ENCODE peak calls at places on chromosomes 11 and 22, in ten cellular contexts. One of them, this sample, is unnamed.

GRCh38 chr11:77819921-77820564 is 479 bp downstream of the RSF1 start:
- DNase-seq in tibial artery: peak; percentile 78
- DNase-seq in spleen: no peak
- DNase-seq in A673: peak; percentile 60
- DNase-seq in left ventricle myocardium inferior: peak; percentile 38
- DNase-seq in sigmoid colon: peak; percentile 77
- DNase-seq in kidney epithelial cell: no peak
- DNase-seq in OCI-LY7: peak; percentile 41
- DNase-seq in PC-9: peak; percentile 61
- DNase-seq in NB4: peak; percentile 73
- DNase-seq in this sample: no peak

GRCh38 chr22:25853078-25853477 is 111.1 kb downstream of the MYO18B start:
- DNase-seq in OCI-LY7: no peak
- DNase-seq in kidney epithelial cell: no peak
- DNase-seq in PC-9: no peak
- DNase-seq in A673: no peak
- DNase-seq in tibial artery: no peak
- DNase-seq in spleen: no peak
- DNase-seq in NB4: peak; percentile 14
- DNase-seq in sigmoid colon: no peak
- DNase-seq in left ventricle myocardium inferior: no peak
- DNase-seq in this sample: no peak

GRCh38 chr22:20403779-20404140 is 9.8 kb downstream of the ZNF74 start:
- DNase-seq in spleen: peak; percentile 64
- DNase-seq in kidney epithelial cell: no peak
- DNase-seq in OCI-LY7: no peak
- DNase-seq in sigmoid colon: no peak
- DNase-seq in PC-9: no peak
- DNase-seq in left ventricle myocardium inferior: no peak
- DNase-seq in tibial artery: peak; percentile 40
- DNase-seq in A673: no peak
- DNase-seq in NB4: no peak
- DNase-seq in this sample: no peak

GRCh38 chr11:16402654-16403447 is 46.5 kb upstream of the SOX6 start:
- DNase-seq in A673: no peak
- DNase-seq in PC-9: no peak
- DNase-seq in NB4: no peak
- DNase-seq in OCI-LY7: no peak
- DNase-seq in sigmoid colon: no peak
- DNase-seq in kidney epithelial cell: no peak
- DNase-seq in tibial artery: no peak
- DNase-seq in spleen: no peak
- DNase-seq in left ventricle myocardium inferior: no peak
- DNase-seq in this sample: no peak

GRCh38 chr22:22916952-22917290 is 29.3 kb downstream of the IGLL5 start:
- DNase-seq in spleen: no peak
- DNase-seq in sigmoid colon: no peak
- DNase-seq in NB4: no peak
- DNase-seq in PC-9: no peak
- DNase-seq in left ventricle myocardium inferior: no peak
- DNase-seq in kidney epithelial cell: no peak
- DNase-seq in A673: no peak
- DNase-seq in tibial artery: no peak
- DNase-seq in OCI-LY7: no peak
- DNase-seq in this sample: no peak

GRCh38 chr11:130218501-130218900 is 58.9 kb downstream of the ST14 start:
- DNase-seq in kidney epithelial cell: no peak
- DNase-seq in NB4: no peak
- DNase-seq in left ventricle myocardium inferior: no peak
- DNase-seq in spleen: no peak
- DNase-seq in OCI-LY7: no peak
- DNase-seq in A673: no peak
- DNase-seq in PC-9: no peak
- DNase-seq in sigmoid colon: no peak
- DNase-seq in tibial artery: no peak
- DNase-seq in this sample: no peak

GRCh38 chr11:14007566-14007965 is 45.0 kb downstream of the SPON1 start:
- DNase-seq in PC-9: no peak
- DNase-seq in OCI-LY7: no peak
- DNase-seq in spleen: no peak
- DNase-seq in sigmoid colon: no peak
- DNase-seq in tibial artery: no peak
- DNase-seq in NB4: no peak
- DNase-seq in kidney epithelial cell: no peak
- DNase-seq in A673: no peak
- DNase-seq in left ventricle myocardium inferior: no peak
- DNase-seq in this sample: no peak

GRCh38 chr11:76630600-76630999 is 39.9 kb downstream of the LRRC32 start:
- DNase-seq in A673: no peak
- DNase-seq in tibial artery: no peak
- DNase-seq in PC-9: no peak
- DNase-seq in OCI-LY7: no peak
- DNase-seq in spleen: no peak
- DNase-seq in sigmoid colon: no peak
- DNase-seq in NB4: no peak
- DNase-seq in kidney epithelial cell: no peak
- DNase-seq in left ventricle myocardium inferior: no peak
- DNase-seq in this sample: no peak

GRCh38 chr11:48210052-48210451 is 6.6 kb upstream of the OR4B1 start:
- DNase-seq in left ventricle myocardium inferior: no peak
- DNase-seq in tibial artery: no peak
- DNase-seq in PC-9: no peak
- DNase-seq in sigmoid colon: no peak
- DNase-seq in spleen: no peak
- DNase-seq in kidney epithelial cell: no peak
- DNase-seq in A673: peak; percentile 21
- DNase-seq in NB4: peak; percentile 25
- DNase-seq in OCI-LY7: no peak
- DNase-seq in this sample: no peak

GRCh38 chr22:41444360-41445170 is 2.0 kb downstream of the TOB2 start:
- DNase-seq in PC-9: peak; percentile 92
- DNase-seq in spleen: peak; percentile 95
- DNase-seq in NB4: peak; percentile 64
- DNase-seq in kidney epithelial cell: peak; percentile 92
- DNase-seq in tibial artery: peak; percentile 95
- DNase-seq in A673: peak; percentile 99
- DNase-seq in sigmoid colon: peak; percentile 97
- DNase-seq in left ventricle myocardium inferior: peak; percentile 89
- DNase-seq in OCI-LY7: peak; percentile 97
- DNase-seq in this sample: peak; percentile 92

GRCh38 chr11:47010192-47010591 is 73.6 kb downstream of the CSTPP1 start:
- DNase-seq in spleen: no peak
- DNase-seq in sigmoid colon: no peak
- DNase-seq in OCI-LY7: no peak
- DNase-seq in left ventricle myocardium inferior: no peak
- DNase-seq in PC-9: no peak
- DNase-seq in A673: no peak
- DNase-seq in NB4: no peak
- DNase-seq in tibial artery: no peak
- DNase-seq in kidney epithelial cell: no peak
- DNase-seq in this sample: no peak

GRCh38 chr11:63920126-63920869 is 3.3 kb upstream of the RCOR2 start:
- DNase-seq in NB4: no peak
- DNase-seq in kidney epithelial cell: no peak
- DNase-seq in PC-9: no peak
- DNase-seq in tibial artery: peak; percentile 94
- DNase-seq in A673: no peak
- DNase-seq in OCI-LY7: no peak
- DNase-seq in left ventricle myocardium inferior: peak; percentile 90
- DNase-seq in spleen: no peak
- DNase-seq in sigmoid colon: peak; percentile 80
- DNase-seq in this sample: no peak
- H3K4me3 ChIP-seq in NB4: peak overlapping the region; percentile 30
- H3K4me3 ChIP-seq in kidney epithelial cell: no peak overlapping the region
- H3K4me3 ChIP-seq in PC-9: peak overlapping the region; percentile 62
- H3K4me3 ChIP-seq in tibial artery: peak overlapping the region; percentile 40
- H3K4me3 ChIP-seq in A673: no peak overlapping the region
- H3K4me3 ChIP-seq in OCI-LY7: no peak overlapping the region
- H3K4me3 ChIP-seq in left ventricle myocardium inferior: peak overlapping the region; percentile 67
- H3K4me3 ChIP-seq in spleen: no peak overlapping the region
- H3K4me3 ChIP-seq in sigmoid colon: no peak overlapping the region
- H3K4me3 ChIP-seq in this sample: no peak overlapping the region

GRCh38 chr11:134393638-134394037 is 18.4 kb downstream of the B3GAT1 start:
- DNase-seq in PC-9: no peak
- DNase-seq in tibial artery: no peak
- DNase-seq in sigmoid colon: no peak
- DNase-seq in OCI-LY7: no peak
- DNase-seq in A673: no peak
- DNase-seq in kidney epithelial cell: no peak
- DNase-seq in left ventricle myocardium inferior: no peak
- DNase-seq in spleen: no peak
- DNase-seq in NB4: peak; percentile 36
- DNase-seq in this sample: no peak
- TF ChIP-seq CTCF in PC-9: peak; percentile 25
- TF ChIP-seq CTCF in tibial artery: no peak
- TF ChIP-seq CTCF in sigmoid colon: no peak
- TF ChIP-seq CTCF in OCI-LY7: peak; percentile 13
- TF ChIP-seq CTCF in A673: peak; percentile 45
- TF ChIP-seq CTCF in kidney epithelial cell: peak; percentile 10
- TF ChIP-seq CTCF in left ventricle myocardium inferior: peak; percentile 53
- TF ChIP-seq CTCF in spleen: peak; percentile 19
- TF ChIP-seq CTCF in NB4: no peak
- TF ChIP-seq CTCF in this sample: no peak

GRCh38 chr11:126443120-126443519 is 87.6 kb downstream of the ST3GAL4 start:
- DNase-seq in NB4: no peak
- DNase-seq in kidney epithelial cell: no peak
- DNase-seq in sigmoid colon: no peak
- DNase-seq in PC-9: no peak
- DNase-seq in tibial artery: no peak
- DNase-seq in OCI-LY7: peak; percentile 22
- DNase-seq in spleen: no peak
- DNase-seq in left ventricle myocardium inferior: no peak
- DNase-seq in A673: no peak
- DNase-seq in this sample: no peak
- H3K4me3 ChIP-seq in NB4: no peak overlapping the region
- H3K4me3 ChIP-seq in kidney epithelial cell: no peak overlapping the region
- H3K4me3 ChIP-seq in sigmoid colon: no peak overlapping the region
- H3K4me3 ChIP-seq in PC-9: no peak overlapping the region
- H3K4me3 ChIP-seq in tibial artery: no peak overlapping the region
- H3K4me3 ChIP-seq in OCI-LY7: no peak overlapping the region
- H3K4me3 ChIP-seq in spleen: no peak overlapping the region
- H3K4me3 ChIP-seq in left ventricle myocardium inferior: no peak overlapping the region
- H3K4me3 ChIP-seq in A673: no peak overlapping the region
- H3K4me3 ChIP-seq in this sample: no peak overlapping the region

GRCh38 chr11:86274999-86275398 is 27.0 kb upstream of the HIKESHI start:
- DNase-seq in NB4: no peak
- DNase-seq in spleen: no peak
- DNase-seq in left ventricle myocardium inferior: no peak
- DNase-seq in OCI-LY7: no peak
- DNase-seq in kidney epithelial cell: no peak
- DNase-seq in A673: no peak
- DNase-seq in PC-9: no peak
- DNase-seq in sigmoid colon: no peak
- DNase-seq in tibial artery: no peak
- DNase-seq in this sample: no peak

GRCh38 chr11:86275493-86276370 is 26.3 kb upstream of the HIKESHI start:
- DNase-seq in kidney epithelial cell: no peak
- DNase-seq in NB4: no peak
- DNase-seq in OCI-LY7: no peak
- DNase-seq in sigmoid colon: no peak
- DNase-seq in PC-9: no peak
- DNase-seq in tibial artery: no peak
- DNase-seq in left ventricle myocardium inferior: no peak
- DNase-seq in A673: no peak
- DNase-seq in spleen: no peak
- DNase-seq in this sample: no peak

GRCh38 chr11:86278226-86278625 is 23.8 kb upstream of the HIKESHI start:
- DNase-seq in left ventricle myocardium inferior: no peak
- DNase-seq in kidney epithelial cell: no peak
- DNase-seq in sigmoid colon: no peak
- DNase-seq in OCI-LY7: no peak
- DNase-seq in spleen: no peak
- DNase-seq in NB4: no peak
- DNase-seq in A673: no peak
- DNase-seq in PC-9: no peak
- DNase-seq in tibial artery: no peak
- DNase-seq in this sample: no peak

GRCh38 chr11:86277741-86278140 is 24.3 kb upstream of the HIKESHI start:
- DNase-seq in A673: no peak
- DNase-seq in sigmoid colon: no peak
- DNase-seq in tibial artery: no peak
- DNase-seq in OCI-LY7: no peak
- DNase-seq in spleen: no peak
- DNase-seq in kidney epithelial cell: no peak
- DNase-seq in NB4: no peak
- DNase-seq in PC-9: no peak
- DNase-seq in left ventricle myocardium inferior: no peak
- DNase-seq in this sample: no peak

DNA sequence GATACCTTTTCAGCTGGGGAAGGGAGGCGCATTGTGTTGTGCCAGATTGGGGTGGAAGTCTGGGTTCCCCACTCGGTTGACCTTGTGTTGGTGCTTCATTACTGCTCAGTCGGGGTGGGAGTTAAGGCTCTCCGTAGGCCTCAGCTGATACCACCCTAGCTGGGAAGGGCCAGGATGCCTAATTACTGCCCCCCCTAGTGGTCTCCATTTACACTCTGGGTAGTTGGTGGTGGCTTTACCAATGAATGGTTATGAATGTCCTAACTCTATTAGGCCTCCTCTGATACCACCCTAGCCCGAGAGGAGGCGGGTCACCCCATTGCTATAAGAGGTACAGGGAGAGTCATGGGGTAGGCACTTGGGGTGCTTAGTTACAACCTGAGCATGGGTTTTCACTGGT is 27.5 kb upstream of the HIKESHI start:
- DNase-seq in OCI-LY7: no peak
- DNase-seq in kidney epithelial cell: no peak
- DNase-seq in left ventricle myocardium inferior: no peak
- DNase-seq in A673: peak; percentile 49
- DNase-seq in PC-9: no peak
- DNase-seq in NB4: peak; percentile 31
- DNase-seq in tibial artery: no peak
- DNase-seq in spleen: no peak
- DNase-seq in sigmoid colon: no peak
- DNase-seq in this sample: no peak
- TF ChIP-seq CTCF in OCI-LY7: peak; percentile 48
- TF ChIP-seq CTCF in kidney epithelial cell: no peak
- TF ChIP-seq CTCF in left ventricle myocardium inferior: no peak
- TF ChIP-seq CTCF in A673: peak; percentile 58
- TF ChIP-seq CTCF in PC-9: peak; percentile 48
- TF ChIP-seq CTCF in NB4: peak; percentile 47
- TF ChIP-seq CTCF in tibial artery: no peak
- TF ChIP-seq CTCF in spleen: no peak
- TF ChIP-seq CTCF in sigmoid colon: no peak
- TF ChIP-seq CTCF in this sample: peak; percentile 24